ENCODE peak calls at places on chromosomes 6 and 20, in seven cellular contexts. One of them, this sample, is unnamed.

GRCh38 chr6:132872923-132873322 is 58.6 kb downstream of the RPS12 start:
- DNase-seq in MCF 10A: no peak
- DNase-seq in RWPE1: no peak
- DNase-seq in transverse colon: no peak
- DNase-seq in uterus: no peak
- DNase-seq in T-helper 2 cell: no peak
- DNase-seq in activated CD4-positive, CD25-positive, alpha-beta regulatory T cell: no peak
- DNase-seq in this sample: no peak

GRCh38 chr6:100203391-100203790 is 209.4 kb upstream of the MCHR2 start:
- DNase-seq in MCF 10A: peak; percentile 94
- DNase-seq in uterus: no peak
- DNase-seq in transverse colon: no peak
- DNase-seq in RWPE1: peak; percentile 85
- DNase-seq in T-helper 2 cell: no peak
- DNase-seq in activated CD4-positive, CD25-positive, alpha-beta regulatory T cell: no peak
- DNase-seq in this sample: no peak

GRCh38 chr6:10230533-10230932 is 184.3 kb downstream of the TFAP2A start:
- DNase-seq in RWPE1: no peak
- DNase-seq in T-helper 2 cell: no peak
- DNase-seq in uterus: no peak
- DNase-seq in MCF 10A: no peak
- DNase-seq in activated CD4-positive, CD25-positive, alpha-beta regulatory T cell: no peak
- DNase-seq in transverse colon: no peak
- DNase-seq in this sample: no peak

GRCh38 chr20:9409352-9409751 is 105.0 kb upstream of the LAMP5 start:
- DNase-seq in T-helper 2 cell: no peak
- DNase-seq in activated CD4-positive, CD25-positive, alpha-beta regulatory T cell: no peak
- DNase-seq in transverse colon: no peak
- DNase-seq in RWPE1: peak; percentile 31
- DNase-seq in uterus: no peak
- DNase-seq in MCF 10A: peak; percentile 4
- DNase-seq in this sample: no peak

GRCh38 chr6:11810854-11811643 is 32.4 kb upstream of the ADTRP start:
- DNase-seq in transverse colon: no peak
- DNase-seq in activated CD4-positive, CD25-positive, alpha-beta regulatory T cell: no peak
- DNase-seq in T-helper 2 cell: no peak
- DNase-seq in uterus: no peak
- DNase-seq in MCF 10A: no peak
- DNase-seq in RWPE1: no peak
- DNase-seq in this sample: no peak

GRCh38 chr6:126716012-126716411 is 376.1 kb downstream of the CENPW start:
- DNase-seq in RWPE1: no peak
- DNase-seq in MCF 10A: no peak
- DNase-seq in activated CD4-positive, CD25-positive, alpha-beta regulatory T cell: no peak
- DNase-seq in T-helper 2 cell: no peak
- DNase-seq in transverse colon: no peak
- DNase-seq in uterus: no peak
- DNase-seq in this sample: no peak

GRCh38 chr20:16914277-16914676 is 166.1 kb downstream of the OTOR start:
- DNase-seq in transverse colon: no peak
- DNase-seq in T-helper 2 cell: no peak
- DNase-seq in activated CD4-positive, CD25-positive, alpha-beta regulatory T cell: no peak
- DNase-seq in MCF 10A: no peak
- DNase-seq in RWPE1: no peak
- DNase-seq in uterus: no peak
- DNase-seq in this sample: no peak

GRCh38 chr20:59954718-59955117 is 3.5 kb upstream of the CDH26 start:
- DNase-seq in activated CD4-positive, CD25-positive, alpha-beta regulatory T cell: no peak
- DNase-seq in MCF 10A: no peak
- DNase-seq in T-helper 2 cell: no peak
- DNase-seq in uterus: no peak
- DNase-seq in RWPE1: no peak
- DNase-seq in transverse colon: no peak
- DNase-seq in this sample: no peak

This sample was measured in Kasumi-1.